ENCODE peak calls at places on chromosomes 4 and X, in five cellular contexts. One of them, this sample, is unnamed.
A peak's percentile ranks its signal among the peaks of the same experiment; 100 is the strongest.

GRCh38 chr4:80184053-80184790 is 13.1 kb upstream of the PRDM8 start:
- DNase-seq in fibroblast of lung: peak; percentile 79
- DNase-seq in nephron progenitor cell: peak; percentile 93
- DNase-seq in WTC11: peak; percentile 96
- DNase-seq in kidney: peak; percentile 95
- DNase-seq in this sample: peak; percentile 70

GRCh38 chr4:15299627-15300026 is 128.2 kb upstream of the C1QTNF7 start:
- DNase-seq in fibroblast of lung: no peak
- DNase-seq in nephron progenitor cell: no peak
- DNase-seq in WTC11: no peak
- DNase-seq in kidney: no peak
- DNase-seq in this sample: no peak

GRCh38 chrX:41441934-41442823 is 5.0 kb upstream of the NYX start:
- DNase-seq in fibroblast of lung: peak; percentile 93
- DNase-seq in nephron progenitor cell: peak; percentile 80
- DNase-seq in WTC11: peak; percentile 79
- DNase-seq in kidney: peak; percentile 96
- DNase-seq in this sample: peak; percentile 76

GRCh38 chr4:90328558-90328957 is 201.4 kb downstream of the CCSER1 start:
- DNase-seq in fibroblast of lung: peak; percentile 62
- DNase-seq in nephron progenitor cell: no peak
- DNase-seq in WTC11: no peak
- DNase-seq in kidney: no peak
- DNase-seq in this sample: no peak

GRCh38 chr4:143668930-143669553 is 31.4 kb downstream of the FREM3 start:
- DNase-seq in fibroblast of lung: no peak
- DNase-seq in nephron progenitor cell: no peak
- DNase-seq in WTC11: no peak
- DNase-seq in kidney: no peak
- DNase-seq in this sample: no peak

GRCh38 chr4:151175204-151175603 is 75.8 kb downstream of the RPS3A start:
- DNase-seq in fibroblast of lung: no peak
- DNase-seq in nephron progenitor cell: no peak
- DNase-seq in WTC11: no peak
- DNase-seq in kidney: no peak
- DNase-seq in this sample: no peak

GRCh38 chr4:164779811-164780216 is 25.9 kb downstream of the SMIM31 start:
- DNase-seq in fibroblast of lung: peak; percentile 54
- DNase-seq in nephron progenitor cell: peak; percentile 45
- DNase-seq in WTC11: peak; percentile 53
- DNase-seq in kidney: no peak
- DNase-seq in this sample: peak; percentile 19

GRCh38 chr4:36308150-36308549 is 26.7 kb downstream of the DTHD1 start:
- DNase-seq in fibroblast of lung: no peak
- DNase-seq in nephron progenitor cell: no peak
- DNase-seq in WTC11: no peak
- DNase-seq in kidney: no peak
- DNase-seq in this sample: no peak

GRCh38 chr4:48139688-48140087 is 5.6 kb upstream of the TXK start:
- DNase-seq in fibroblast of lung: peak; percentile 11
- DNase-seq in nephron progenitor cell: no peak
- DNase-seq in WTC11: no peak
- DNase-seq in kidney: no peak
- DNase-seq in this sample: no peak

GRCh38 chr4:138522366-138522765 is 280.2 kb upstream of the SLC7A11 start:
- DNase-seq in fibroblast of lung: peak; percentile 37
- DNase-seq in nephron progenitor cell: no peak
- DNase-seq in WTC11: no peak
- DNase-seq in kidney: no peak
- DNase-seq in this sample: no peak
- TF ChIP-seq CTCF in fibroblast of lung: peak; percentile 37
- TF ChIP-seq CTCF in nephron progenitor cell: no peak
- TF ChIP-seq CTCF in WTC11: peak; percentile 34
- TF ChIP-seq CTCF in kidney: no peak
- TF ChIP-seq CTCF in this sample: peak; percentile 40

GRCh38 chr4:128381748-128382559 is 94.3 kb upstream of the PGRMC2 start:
- DNase-seq in fibroblast of lung: no peak
- DNase-seq in nephron progenitor cell: no peak
- DNase-seq in WTC11: no peak
- DNase-seq in kidney: no peak
- DNase-seq in this sample: no peak
- TF ChIP-seq CTCF in fibroblast of lung: no peak
- TF ChIP-seq CTCF in nephron progenitor cell: no peak
- TF ChIP-seq CTCF in WTC11: no peak
- TF ChIP-seq CTCF in kidney: no peak
- TF ChIP-seq CTCF in this sample: no peak

GRCh38 chr4:110589297-110589696 is 33.6 kb downstream of the PITX2 start:
- DNase-seq in fibroblast of lung: peak; percentile 5
- DNase-seq in nephron progenitor cell: no peak
- DNase-seq in WTC11: no peak
- DNase-seq in kidney: no peak
- DNase-seq in this sample: no peak

GRCh38 chr4:110587666-110588285 is 35.1 kb downstream of the PITX2 start:
- DNase-seq in fibroblast of lung: no peak
- DNase-seq in nephron progenitor cell: no peak
- DNase-seq in WTC11: peak; percentile 17
- DNase-seq in kidney: no peak
- DNase-seq in this sample: no peak

GRCh38 chr4:110586137-110586850 is 36.6 kb downstream of the PITX2 start:
- DNase-seq in fibroblast of lung: peak; percentile 78
- DNase-seq in nephron progenitor cell: no peak
- DNase-seq in WTC11: no peak
- DNase-seq in kidney: no peak
- DNase-seq in this sample: peak; percentile 15
- TF ChIP-seq CTCF in fibroblast of lung: peak; percentile 48
- TF ChIP-seq CTCF in nephron progenitor cell: peak; percentile 36
- TF ChIP-seq CTCF in WTC11: no peak
- TF ChIP-seq CTCF in kidney: peak; percentile 52
- TF ChIP-seq CTCF in this sample: peak; percentile 61

DNA sequence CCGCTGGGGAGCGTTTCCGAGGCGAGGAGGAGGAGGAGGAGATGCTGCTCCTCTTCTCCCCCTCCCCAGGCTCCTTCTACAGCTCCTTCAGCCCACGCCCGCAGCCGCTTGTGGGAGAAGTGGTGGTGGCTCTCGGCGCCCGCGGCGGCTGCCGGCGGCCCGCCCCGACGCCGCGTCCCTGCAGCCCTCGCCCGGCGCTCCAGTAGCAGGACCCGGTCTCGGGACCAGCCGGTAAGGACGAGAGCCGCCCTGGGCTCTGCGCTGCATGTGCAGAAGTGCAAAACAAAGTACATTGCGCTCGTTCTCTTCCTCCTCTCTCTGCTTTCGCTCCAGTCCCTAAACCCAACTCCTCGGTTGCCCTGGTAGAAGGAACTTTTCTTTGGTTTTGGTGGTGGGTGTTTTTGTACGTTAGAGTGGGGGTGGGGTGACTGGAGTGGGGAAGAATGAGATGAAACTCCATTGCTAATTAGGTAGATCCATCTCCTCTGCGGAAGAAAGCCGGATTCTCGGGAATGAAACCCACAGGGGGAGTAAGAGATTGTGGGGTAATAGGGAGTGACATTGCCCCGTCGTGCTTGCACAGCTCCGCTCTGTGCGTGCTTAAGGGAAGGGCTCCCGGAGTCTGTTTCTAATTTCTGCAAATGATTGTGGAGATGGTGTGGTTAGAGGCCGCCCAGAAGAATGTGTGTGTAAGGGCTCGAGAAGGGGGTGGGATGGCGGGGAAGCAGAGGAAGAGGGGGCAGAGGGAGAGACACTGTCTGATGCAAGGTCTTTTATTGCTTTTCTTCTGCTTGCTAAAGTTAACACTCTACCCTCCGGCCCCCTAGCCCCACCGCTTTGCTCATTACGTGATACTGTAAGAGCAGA is 677 bp downstream of the PTPN13 start:
- DNase-seq in fibroblast of lung: peak; percentile 86
- DNase-seq in nephron progenitor cell: peak; percentile 43
- DNase-seq in WTC11: peak; percentile 61
- DNase-seq in kidney: peak; percentile 78
- DNase-seq in this sample: peak; percentile 93
- TF ChIP-seq CTCF in fibroblast of lung: peak; percentile 23
- TF ChIP-seq CTCF in nephron progenitor cell: no peak
- TF ChIP-seq CTCF in WTC11: no peak
- TF ChIP-seq CTCF in kidney: no peak
- TF ChIP-seq CTCF in this sample: peak; percentile 30

DNA sequence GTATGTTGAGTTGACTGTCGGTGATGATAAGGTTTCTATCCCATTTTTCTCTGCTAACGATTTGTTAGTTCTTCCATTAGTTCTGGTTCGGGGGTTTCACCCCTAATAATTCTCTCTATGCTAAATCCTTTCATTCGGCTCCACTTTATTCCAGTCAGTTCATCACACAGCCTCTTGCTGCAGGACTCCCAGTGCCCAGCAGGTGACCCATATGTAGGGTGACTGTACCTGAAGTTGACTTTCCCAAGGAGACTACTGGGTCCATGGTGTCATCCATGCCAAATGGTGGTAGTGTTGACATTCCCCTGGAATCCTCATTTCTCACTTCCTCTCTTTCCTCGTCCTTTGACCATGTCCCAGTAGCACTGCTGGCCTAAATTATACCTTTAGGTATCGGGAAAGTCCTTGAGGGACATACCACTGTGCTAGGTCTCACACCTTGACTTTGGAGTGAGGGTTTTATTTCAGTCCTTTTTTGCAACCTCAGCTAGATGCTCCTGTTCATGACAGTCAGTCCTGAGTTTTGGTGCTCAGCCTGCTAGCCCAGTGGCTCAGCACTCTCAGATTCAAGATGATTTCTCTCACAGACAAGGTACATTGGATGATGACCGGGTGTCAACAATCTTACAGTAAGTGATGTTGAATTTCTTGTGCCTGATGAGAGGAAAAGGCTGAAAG is 105.1 kb upstream of the ARHGAP24 start:
- DNase-seq in fibroblast of lung: no peak
- DNase-seq in nephron progenitor cell: no peak
- DNase-seq in WTC11: no peak
- DNase-seq in kidney: no peak
- DNase-seq in this sample: no peak
- TF ChIP-seq CTCF in fibroblast of lung: no peak
- TF ChIP-seq CTCF in nephron progenitor cell: no peak
- TF ChIP-seq CTCF in WTC11: no peak
- TF ChIP-seq CTCF in kidney: no peak
- TF ChIP-seq CTCF in this sample: no peak

DNA sequence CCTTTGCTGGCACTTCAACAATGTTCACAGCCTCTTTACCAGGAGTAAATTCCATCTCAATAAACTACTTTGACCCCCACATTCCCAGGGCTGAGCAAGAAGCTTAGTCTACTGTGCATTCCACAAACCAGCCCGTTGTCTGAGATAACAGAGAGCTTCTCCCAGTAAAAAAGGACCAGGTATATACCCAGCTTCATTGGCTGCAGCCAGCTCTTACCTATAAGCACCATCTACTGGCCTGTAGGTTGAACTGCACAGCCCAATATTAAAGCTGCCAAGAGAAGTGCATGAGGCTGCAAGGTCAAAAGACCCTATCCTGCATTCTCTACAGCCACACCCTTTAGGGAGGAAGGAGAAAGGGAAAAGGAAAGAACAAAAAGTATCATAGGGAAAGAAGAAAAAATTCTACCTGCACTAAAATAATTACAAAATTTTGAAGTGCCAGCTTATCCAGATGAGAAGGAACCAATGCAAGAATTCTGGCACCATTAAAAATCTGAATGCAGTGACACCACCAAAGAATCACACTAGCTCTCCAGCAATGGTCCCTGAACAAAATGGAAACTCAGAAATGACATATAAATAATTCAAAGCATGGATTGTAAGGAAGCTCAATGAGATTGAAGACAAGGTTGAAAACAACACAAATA is 45.7 kb upstream of the INTU start:
- DNase-seq in fibroblast of lung: peak; percentile 51
- DNase-seq in nephron progenitor cell: peak; percentile 25
- DNase-seq in WTC11: peak; percentile 41
- DNase-seq in kidney: no peak
- DNase-seq in this sample: peak; percentile 3
- TF ChIP-seq CTCF in fibroblast of lung: peak; percentile 79
- TF ChIP-seq CTCF in nephron progenitor cell: peak; percentile 72
- TF ChIP-seq CTCF in WTC11: peak; percentile 73
- TF ChIP-seq CTCF in kidney: peak; percentile 59
- TF ChIP-seq CTCF in this sample: peak; percentile 71

GRCh38 chrX:111168314-111168713 is 72.3 kb downstream of the PAK3 start:
- DNase-seq in fibroblast of lung: peak; percentile 0
- DNase-seq in nephron progenitor cell: peak; percentile 9
- DNase-seq in WTC11: peak; percentile 11
- DNase-seq in kidney: no peak
- DNase-seq in this sample: no peak
- TF ChIP-seq CTCF in fibroblast of lung: no peak
- TF ChIP-seq CTCF in nephron progenitor cell: peak; percentile 41
- TF ChIP-seq CTCF in WTC11: no peak
- TF ChIP-seq CTCF in kidney: peak; percentile 7
- TF ChIP-seq CTCF in this sample: peak; percentile 14

DNA sequence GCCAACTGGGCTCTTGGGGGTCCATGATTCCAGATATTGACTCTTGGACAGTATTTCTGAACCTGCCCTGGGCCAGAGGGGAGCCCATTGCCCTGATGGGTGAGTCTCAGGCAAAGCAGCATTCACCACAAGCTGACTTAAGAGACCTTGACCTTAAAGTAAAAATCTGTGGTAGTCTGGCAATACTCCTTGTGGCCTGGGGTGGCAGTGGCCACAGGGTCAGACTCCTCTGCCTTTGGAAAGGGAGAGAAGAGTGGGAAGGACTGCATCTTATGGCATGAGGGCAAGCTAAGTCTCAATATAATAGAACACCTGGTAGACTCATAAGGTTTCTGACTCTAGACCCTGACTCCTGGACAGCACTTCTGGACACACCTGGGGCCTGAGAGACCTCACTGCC is 340.3 kb upstream of the MAD2L1 start:
- DNase-seq in fibroblast of lung: no peak
- DNase-seq in nephron progenitor cell: no peak
- DNase-seq in WTC11: no peak
- DNase-seq in kidney: no peak
- DNase-seq in this sample: no peak
- TF ChIP-seq CTCF in fibroblast of lung: no peak
- TF ChIP-seq CTCF in nephron progenitor cell: no peak
- TF ChIP-seq CTCF in WTC11: no peak
- TF ChIP-seq CTCF in kidney: no peak
- TF ChIP-seq CTCF in this sample: no peak

DNA sequence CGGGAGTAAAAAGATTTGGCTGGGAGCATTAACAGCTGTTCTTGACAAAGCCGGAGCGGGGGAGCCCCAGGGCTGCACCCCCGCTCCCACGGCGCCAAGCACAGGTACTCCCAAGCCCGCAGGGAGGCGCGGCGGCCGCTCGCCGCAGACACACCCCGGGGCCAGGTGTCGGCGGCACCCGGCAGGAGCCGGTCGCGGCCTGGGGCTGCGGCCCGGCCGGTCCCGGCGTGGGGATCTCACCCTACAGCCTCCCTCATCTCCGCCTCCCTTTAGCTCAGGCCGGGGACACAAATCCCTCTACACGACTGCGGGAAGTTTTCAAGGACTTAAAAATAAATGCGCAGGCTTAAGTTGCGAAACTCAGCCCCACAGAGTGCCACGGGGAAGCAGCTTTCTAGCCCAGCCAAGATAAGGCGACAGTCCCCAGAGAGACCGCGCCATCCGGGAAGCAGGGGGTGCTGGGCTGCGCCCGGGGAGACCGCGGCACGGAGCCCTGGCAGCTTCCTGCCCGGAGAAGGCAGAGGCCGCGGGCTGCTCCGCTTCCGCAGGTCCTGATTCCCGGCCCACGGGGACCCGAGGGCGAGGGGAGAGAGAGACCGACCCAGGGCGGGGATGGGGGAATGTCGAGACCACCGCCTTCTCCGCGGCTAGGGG is 473 bp downstream of the SH3RF1 start:
- DNase-seq in fibroblast of lung: peak; percentile 52
- DNase-seq in nephron progenitor cell: peak; percentile 52
- DNase-seq in WTC11: peak; percentile 59
- DNase-seq in kidney: peak; percentile 90
- DNase-seq in this sample: no peak
- TF ChIP-seq CTCF in fibroblast of lung: no peak
- TF ChIP-seq CTCF in nephron progenitor cell: no peak
- TF ChIP-seq CTCF in WTC11: no peak
- TF ChIP-seq CTCF in kidney: no peak
- TF ChIP-seq CTCF in this sample: no peak

This sample was measured in AG09319.